ENCODE peak calls at places on chromosomes 2 and 18, in eight cellular contexts. G, P, L, X, M, O, I and D are unnamed samples.

GRCh38 chr2:69122271-69122670 is 109.3 kb downstream of the ANTXR1 start:
- DNase-seq in G (peak), P (no peak), L (no peak), X (no peak), M (no peak), O (peak), I (peak), D (no peak)

GRCh38 chr18:28468903-28469302 is 292.0 kb upstream of the CDH2 start:
- DNase-seq in G (no peak), P (no peak), L (no peak), X (no peak), M (no peak), O (no peak), I (no peak), D (no peak)

GRCh38 chr2:71069376-71069775 is 928 bp downstream of the NAGK start:
- DNase-seq in G (no peak), P (no peak), L (no peak), X (no peak), M (no peak), O (no peak), I (peak), D (no peak)

GRCh38 chr18:75915941-75916640 is 488.6 kb upstream of the SMIM21 start:
- DNase-seq in G (no peak), P (no peak), L (no peak), X (no peak), M (no peak), O (peak), I (peak), D (no peak)

GRCh38 chr2:222307138-222307756 is 8.4 kb upstream of the PAX3 start:
- DNase-seq in G (no peak), P (no peak), L (peak), X (no peak), M (no peak), O (no peak), I (no peak), D (no peak)

GRCh38 chr2:152894051-152894450 is 175.6 kb downstream of the ARL6IP6 start:
- DNase-seq in G (no peak), P (no peak), L (no peak), X (no peak), M (no peak), O (no peak), I (no peak), D (no peak)

GRCh38 chr2:20617081-20617575 is 33.8 kb downstream of the HS1BP3 start:
- DNase-seq in G (no peak), P (peak), L (peak), X (no peak), M (no peak), O (no peak), I (no peak), D (no peak)

GRCh38 chr2:219314804-219315468 is 5.7 kb upstream of the PTPRN start:
- DNase-seq in G (no peak), P (no peak), L (no peak), X (no peak), M (no peak), O (no peak), I (peak), D (no peak)

GRCh38 chr2:3981446-3981845 is 278.1 kb downstream of the DCDC2C start:
- DNase-seq in G (no peak), P (no peak), L (no peak), X (no peak), M (no peak), O (no peak), I (no peak), D (no peak)

GRCh38 chr2:226490172-226490571 is 309.4 kb downstream of the IRS1 start:
- DNase-seq in G (no peak), P (no peak), L (no peak), X (no peak), M (no peak), O (no peak), I (no peak), D (no peak)

GRCh38 chr2:12076810-12077209 is 330.4 kb downstream of the LPIN1 start:
- DNase-seq in G (no peak), P (no peak), L (peak), X (no peak), M (no peak), O (no peak), I (peak), D (no peak)

GRCh38 chr2:75641587-75641986 is 5.0 kb upstream of the MRPL19 start:
- DNase-seq in G (no peak), P (no peak), L (no peak), X (no peak), M (no peak), O (no peak), I (peak), D (no peak)

GRCh38 chr2:62304429-62305417 is 108.8 kb downstream of the B3GNT2 start:
- DNase-seq in G (peak), P (no peak), L (peak), X (no peak), M (peak), O (peak), I (peak), D (no peak)

GRCh38 chr2:158232476-158232875 is 130.8 kb downstream of the UPP2 start:
- DNase-seq in G (no peak), P (no peak), L (no peak), X (no peak), M (no peak), O (peak), I (peak), D (no peak)

GRCh38 chr2:235669269-235669831 is 175.5 kb downstream of the AGAP1 start:
- DNase-seq in G (peak), P (peak), L (peak), X (no peak), M (peak), O (peak), I (peak), D (no peak)

GRCh38 chr2:235698028-235698427 is 204.2 kb downstream of the AGAP1 start:
- DNase-seq in G (no peak), P (no peak), L (no peak), X (no peak), M (no peak), O (no peak), I (no peak), D (no peak)

GRCh38 chr2:186909095-186909494 is 60.1 kb upstream of the ZSWIM2 start:
- DNase-seq in G (no peak), P (no peak), L (no peak), X (no peak), M (no peak), O (no peak), I (no peak), D (no peak)

GRCh38 chr18:30455741-30456140 is 586.8 kb downstream of the DSC3 start:
- DNase-seq in G (no peak), P (no peak), L (no peak), X (no peak), M (no peak), O (no peak), I (no peak), D (no peak)

GRCh38 chr2:234919711-234920110 is 32.1 kb upstream of the SH3BP4 start:
- DNase-seq in G (no peak), P (no peak), L (no peak), X (no peak), M (no peak), O (no peak), I (peak), D (no peak)

GRCh38 chr2:190098851-190099250 is 36.3 kb upstream of the MSTN start:
- DNase-seq in G (no peak), P (no peak), L (no peak), X (no peak), M (no peak), O (no peak), I (peak), D (no peak)

GRCh38 chr2:161119483-161119882 is 40.7 kb upstream of the TANK start:
- DNase-seq in G (no peak), P (no peak), L (no peak), X (no peak), M (no peak), O (no peak), I (no peak), D (no peak)